ENCODE peak calls at places on chromosomes 7 and 10, in five cellular contexts. A is A549, K is K562, W is WTC11, G is endothelial cell of umbilical vein. O is an unnamed sample.
A peak's percentile ranks its signal among the peaks of the same experiment; 100 is the strongest.

GRCh38 chr10:103663802-103664201 is 170.3 kb downstream of the NEURL1 start:
- DNase-seq in K (no peak), G (no peak), A (no peak), W (no peak), O (no peak)

GRCh38 chr7:876077-876971 is at the start of gene GET4:
- DNase-seq in G (peak; percentile 96), K (peak; percentile 89), W (peak; percentile 97), A (peak; percentile 96), O (peak; percentile 65)

GRCh38 chr7:17406756-17407155 is 108.3 kb downstream of the AHR start:
- DNase-seq in K (no peak), W (no peak), A (peak; percentile 61), G (no peak), O (no peak)

GRCh38 chr10:77970869-77971803 is 44.6 kb upstream of the DLG5 start:
- DNase-seq in W (no peak), K (peak; percentile 81), G (peak; percentile 66), A (peak; percentile 49), O (peak; percentile 92)

GRCh38 chr7:81845628-81846259 is 75.9 kb upstream of the HGF start:
- DNase-seq in G (peak; percentile 4), W (no peak), A (no peak), K (no peak), O (no peak)

GRCh38 chr7:690478-691360 is 35.8 kb upstream of the DNAAF5 start:
- DNase-seq in A (no peak), W (peak; percentile 3), K (no peak), G (no peak), O (no peak)

GRCh38 chr10:3433131-3433530 is 260.5 kb upstream of the PITRM1 start:
- DNase-seq in G (no peak), W (no peak), K (no peak), A (no peak), O (no peak)

GRCh38 chr7:142461437-142461836 is 203.6 kb upstream of the PRSS58 start:
- DNase-seq in K (no peak), G (no peak), A (no peak), W (no peak), O (no peak)

GRCh38 chr10:88064608-88065383 is 201.4 kb downstream of the PTEN start:
- DNase-seq in W (no peak), A (no peak), G (no peak), K (no peak), O (no peak)

GRCh38 chr10:125048101-125048864 is 106.4 kb downstream of the ZRANB1 start:
- DNase-seq in W (peak; percentile 95), A (peak; percentile 86), K (peak; percentile 78), G (peak; percentile 84), O (peak; percentile 52)

GRCh38 chr7:104123786-104124185 is 84.0 kb downstream of the ORC5 start:
- DNase-seq in G (no peak), W (no peak), K (no peak), A (no peak), O (no peak)

GRCh38 chr10:77578583-77579227 is 58.9 kb downstream of the KCNMA1 start:
- DNase-seq in W (no peak), A (peak; percentile 81), K (no peak), G (peak; percentile 30), O (no peak)

GRCh38 chr7:24701232-24701898 is 55.9 kb downstream of the GSDME start:
- DNase-seq in W (no peak), G (no peak), K (no peak), A (no peak), O (no peak)

GRCh38 chr7:108132551-108133265 is 2.5 kb upstream of the LAMB4 start:
- DNase-seq in G (no peak), K (no peak), W (no peak), A (no peak), O (no peak)

GRCh38 chr7:150585199-150585598 is 18.0 kb downstream of the GIMAP4 start:
- DNase-seq in G (no peak), K (no peak), A (no peak), W (no peak), O (no peak)

GRCh38 chr7:123537026-123537642 is 2.7 kb upstream of the IQUB start:
- DNase-seq in G (peak; percentile 46), W (no peak), A (peak; percentile 25), K (no peak), O (peak; percentile 13)

GRCh38 chr7:123533553-123533917 is 860 bp downstream of the IQUB start:
- DNase-seq in A (no peak), K (no peak), G (no peak), W (no peak), O (no peak)

GRCh38 chr7:123535517-123535916 is 1.1 kb upstream of the IQUB start:
- DNase-seq in G (no peak), K (no peak), A (no peak), W (no peak), O (no peak)

GRCh38 chr7:123534383-123535260 is at the start of gene IQUB:
- DNase-seq in A (peak; percentile 96), W (peak; percentile 98), K (peak; percentile 99), G (peak; percentile 95), O (peak; percentile 92)

GRCh38 chr7:123533929-123534382 is 439 bp downstream of the IQUB start:
- DNase-seq in G (no peak), A (no peak), W (no peak), K (no peak), O (no peak)
- TF ChIP-seq JUN in G (no peak), A (no peak), W (no peak), K (no peak), O (no peak)

DNA sequence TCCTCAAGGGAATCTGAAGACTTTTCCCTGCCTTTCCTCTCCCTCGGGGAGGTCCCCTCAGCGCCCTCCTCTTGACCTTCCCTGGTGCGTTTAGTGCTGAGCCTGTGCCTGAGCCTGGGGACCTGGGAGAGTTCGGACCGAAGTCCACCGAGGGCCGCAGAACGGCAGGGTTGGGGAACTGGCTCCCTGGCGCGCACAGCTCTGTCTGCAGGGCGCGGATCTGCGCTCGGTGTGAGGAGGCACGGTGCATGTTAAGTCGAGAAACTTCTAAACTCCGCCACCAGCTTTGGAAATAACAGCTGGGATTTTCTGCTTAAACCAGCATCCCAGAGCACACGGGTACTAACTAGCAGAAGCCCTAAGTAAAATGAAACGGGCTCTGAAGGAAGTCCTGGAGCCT is 44.2 kb upstream of the SLC29A4 start:
- DNase-seq in W (no peak), A (no peak), G (no peak), K (no peak), O (peak; percentile 31)
- TF ChIP-seq JUN in W (no peak), A (no peak), G (no peak), K (no peak), O (no peak)

GRCh38 chr7:28107960-28108359 is 72.6 kb downstream of the JAZF1 start:
- DNase-seq in G (peak; percentile 39), W (no peak), K (no peak), A (no peak), O (no peak)
- TF ChIP-seq JUN in G (peak; percentile 61), W (no peak), K (no peak), A (no peak), O (no peak)

GRCh38 chr10:127992376-127992775 is 85.5 kb downstream of the PTPRE start:
- DNase-seq in W (no peak), G (no peak), A (no peak), K (no peak), O (no peak)

GRCh38 chr10:127993281-127993680 is 86.4 kb downstream of the PTPRE start:
- DNase-seq in A (no peak), G (no peak), K (no peak), W (no peak), O (no peak)

GRCh38 chr10:127990846-127991542 is 84.1 kb downstream of the PTPRE start:
- DNase-seq in G (peak; percentile 97), A (peak; percentile 22), W (no peak), K (no peak), O (no peak)

GRCh38 chr10:127989481-127989964 is 82.6 kb downstream of the PTPRE start:
- DNase-seq in W (no peak), G (peak; percentile 97), A (no peak), K (no peak), O (no peak)

GRCh38 chr10:127991543-127992255 is 84.8 kb downstream of the PTPRE start:
- DNase-seq in G (no peak), W (no peak), A (no peak), K (no peak), O (no peak)
- TF ChIP-seq JUN in G (no peak), W (no peak), A (no peak), K (no peak), O (no peak)